ENCODE peak calls at places on chromosomes 16 and 17, in four cellular contexts. O is colonic mucosa, X is PC-9, E is brain microvascular endothelial cell. R is an unnamed sample.

GRCh38 chr16:89993971-89994370 is 25.3 kb downstream of the DBNDD1 start:
- DNase-seq in O (no peak), X (no peak), E (no peak), R (no peak)

GRCh38 chr16:53078765-53079484 is 24.1 kb downstream of the CHD9 start:
- DNase-seq in O (no peak), X (no peak), E (no peak), R (no peak)

GRCh38 chr17:74859439-74860228 is at the start of gene GRIN2C:
- DNase-seq in O (no peak), X (no peak), E (no peak), R (no peak)

GRCh38 chr17:47180337-47180736 is 8.8 kb downstream of the CDC27 start:
- DNase-seq in O (no peak), X (no peak), E (no peak), R (no peak)

GRCh38 chr17:9274119-9274445 is 252.8 kb downstream of the NTN1 start:
- DNase-seq in O (no peak), X (no peak), E (no peak), R (no peak)

GRCh38 chr16:73064227-73064995 is 16.5 kb upstream of the ZFHX3 start:
- DNase-seq in O (no peak), X (no peak), E (peak; percentile 74), R (no peak)

GRCh38 chr16:56999409-57000270 is 10.3 kb downstream of the NLRC5 start:
- DNase-seq in O (no peak), X (no peak), E (no peak), R (no peak)

GRCh38 chr16:1333854-1334719 is 642 bp downstream of the BAIAP3 start:
- DNase-seq in O (no peak), X (no peak), E (no peak), R (no peak)

GRCh38 chr16:79381552-79382042 is 218.9 kb downstream of the MAF start:
- DNase-seq in O (no peak), X (no peak), E (no peak), R (no peak)

DNA sequence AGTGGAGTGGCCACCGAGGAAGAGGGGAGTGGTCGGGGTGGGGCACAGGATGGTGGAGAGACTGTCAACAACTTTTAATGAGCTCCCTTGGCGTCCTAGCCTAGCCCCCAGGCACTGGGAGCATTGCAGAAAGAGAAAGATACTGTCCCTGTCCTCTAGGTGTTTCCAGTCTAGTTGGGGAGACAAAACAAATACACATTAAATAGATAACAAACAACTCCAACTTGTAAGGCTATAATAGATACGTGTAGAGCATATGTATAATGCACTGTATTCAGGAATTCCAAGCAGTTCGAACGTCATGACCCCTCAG is 435 bp upstream of the UBE2O start:
- DNase-seq in O (no peak), X (no peak), E (no peak), R (no peak)
- TF ChIP-seq CTCF in O (no peak), X (no peak), E (no peak), R (no peak)

GRCh38 chr16:71883849-71884638 is at the start of gene ZNF821:
- DNase-seq in O (peak; percentile 73), X (peak; percentile 68), E (peak; percentile 51), R (peak; percentile 79)
- H3K27ac ChIP-seq in O (peak within 1 kb of the TSS; percentile 87), X (peak within 1 kb of the TSS; percentile 39), E (peak within 1 kb of the TSS; percentile 72), R (peak within 1 kb of the TSS; percentile 82)

GRCh38 chr17:50564916-50565315 is 4.4 kb downstream of the CACNA1G start:
- DNase-seq in O (peak; percentile 56), X (no peak), E (peak; percentile 36), R (no peak)

GRCh38 chr17:50561796-50562195 is 1.3 kb downstream of the CACNA1G start:
- DNase-seq in O (no peak), X (no peak), E (no peak), R (no peak)

GRCh38 chr17:50560931-50561750 is 626 bp downstream of the CACNA1G start:
- DNase-seq in O (no peak), X (no peak), E (no peak), R (no peak)

GRCh38 chr17:50562266-50563094 is 2.0 kb downstream of the CACNA1G start:
- DNase-seq in O (no peak), X (no peak), E (no peak), R (no peak)

DNA sequence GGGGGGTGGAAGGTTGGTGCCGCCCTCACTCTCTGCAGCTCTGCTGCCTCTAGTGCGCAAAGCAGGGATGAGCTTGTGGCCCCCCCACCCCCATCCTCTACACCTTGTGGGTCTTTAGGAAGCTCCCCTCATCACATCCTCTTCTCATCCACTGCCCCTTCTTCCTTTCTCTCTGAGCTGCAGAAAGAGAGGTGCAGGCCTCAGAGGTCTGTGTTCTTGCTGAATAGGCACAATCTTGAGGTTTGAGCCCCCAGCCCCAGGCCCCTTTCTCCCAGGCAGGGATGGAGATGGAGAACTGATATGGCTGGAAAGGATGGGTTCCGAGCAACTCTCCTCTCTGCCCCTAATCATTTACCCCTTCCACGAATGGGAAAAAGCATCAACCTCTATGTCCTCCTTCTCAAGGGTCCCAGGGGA is 2.6 kb downstream of the CACNA1G start:
- DNase-seq in O (no peak), X (no peak), E (no peak), R (no peak)
- TF ChIP-seq CTCF in O (no peak), X (no peak), E (peak; percentile 18), R (no peak)

DNA sequence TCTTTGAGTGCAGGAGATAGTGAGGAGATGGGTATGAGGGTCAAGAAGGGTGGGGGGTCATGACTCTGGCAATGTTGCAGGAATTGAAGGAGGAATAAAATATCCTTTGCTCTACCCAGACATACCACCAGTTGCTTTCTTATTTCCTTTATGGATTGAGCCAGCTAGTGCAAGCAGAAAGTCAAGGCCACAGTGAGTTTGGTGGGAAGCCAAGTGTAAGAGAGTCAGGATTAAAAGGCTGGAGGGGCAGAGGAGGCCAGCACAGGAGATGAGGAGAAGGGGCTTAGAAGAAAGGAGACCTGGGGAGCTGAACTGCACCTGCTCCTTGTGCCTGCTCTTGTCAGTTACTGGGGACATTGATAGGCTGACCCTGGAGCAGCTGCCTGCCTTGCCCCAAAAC is 16.1 kb downstream of the PIRT start:
- DNase-seq in O (no peak), X (no peak), E (no peak), R (no peak)
- H3K27ac ChIP-seq in O (no peak overlapping the region), X (no peak overlapping the region), E (no peak overlapping the region), R (no peak overlapping the region)